ENCODE peak calls at places on chromosome 14, in seven cellular contexts. N is epithelial cell of prostate; G is right lobe of liver; K is astrocyte; L is CD4-positive, alpha-beta memory T cell; O is heart left ventricle; V is SJSA1. R is an unnamed sample.

GRCh38 chr14:33556382-33557121 is 394.3 kb downstream of the EGLN3 start:
- DNase-seq in N (peak), G (no peak), V (no peak), L (no peak), K (peak), O (no peak), R (no peak)

GRCh38 chr14:67653651-67654280 is 20.7 kb downstream of the VTI1B start:
- DNase-seq in N (no peak), L (no peak), G (no peak), V (no peak), K (no peak), O (no peak), R (no peak)

GRCh38 chr14:44778562-44778961 is 183.2 kb downstream of the KLHL28 start:
- DNase-seq in V (no peak), N (peak), O (peak), K (peak), G (no peak), L (no peak), R (no peak)

GRCh38 chr14:74572829-74573360 is 39.1 kb downstream of the LTBP2 start:
- DNase-seq in L (no peak), K (peak), V (no peak), O (peak), N (no peak), G (no peak), R (no peak)

GRCh38 chr14:21090194-21090939 is 8.1 kb downstream of the ZNF219 start:
- DNase-seq in L (no peak), N (no peak), K (no peak), O (no peak), V (no peak), G (peak), R (peak)

GRCh38 chr14:36835145-36835544 is 173.5 kb downstream of the PAX9 start:
- DNase-seq in N (no peak), L (no peak), K (no peak), O (no peak), G (no peak), V (no peak), R (no peak)

GRCh38 chr14:46381674-46382073 is 269.9 kb downstream of the RPL10L start:
- DNase-seq in V (no peak), N (no peak), K (no peak), L (no peak), O (no peak), G (no peak), R (no peak)

GRCh38 chr14:34867199-34867598 is 8.0 kb downstream of the BAZ1A start:
- DNase-seq in V (no peak), G (no peak), L (no peak), K (no peak), N (no peak), O (no peak), R (no peak)

GRCh38 chr14:91250912-91251311 is 6.4 kb upstream of the GPR68 start:
- DNase-seq in N (no peak), G (no peak), K (no peak), L (no peak), V (no peak), O (no peak), R (peak)

GRCh38 chr14:76304536-76305473 is 71.1 kb upstream of the ESRRB start:
- DNase-seq in O (no peak), V (no peak), K (no peak), N (no peak), L (no peak), G (no peak), R (no peak)

GRCh38 chr14:95328876-95329503 is 9.3 kb upstream of the CLMN start:
- DNase-seq in O (no peak), V (no peak), N (no peak), L (no peak), K (no peak), G (no peak), R (no peak)

GRCh38 chr14:20998674-20999366 is at the start of gene SLC39A2:
- DNase-seq in K (peak), N (peak), V (no peak), L (no peak), O (peak), G (no peak), R (no peak)

GRCh38 chr14:89337161-89337560 is 79.9 kb downstream of the FOXN3 start:
- DNase-seq in O (no peak), G (no peak), L (no peak), K (no peak), V (no peak), N (no peak), R (no peak)

GRCh38 chr14:64465208-64465821 is at the start of gene AKAP5:
- DNase-seq in V (peak), N (no peak), G (peak), K (peak), O (peak), L (peak), R (peak)

GRCh38 chr14:74349757-74350156 is 1.5 kb downstream of the VRTN start:
- DNase-seq in V (no peak), K (no peak), N (no peak), O (no peak), L (no peak), G (no peak), R (no peak)

GRCh38 chr14:72443991-72444431 is 449.9 kb downstream of the DPF3 start:
- DNase-seq in G (no peak), V (no peak), N (no peak), O (no peak), K (no peak), L (peak), R (no peak)

GRCh38 chr14:47277703-47278102 is 397.7 kb downstream of the MDGA2 start:
- DNase-seq in L (no peak), V (no peak), K (peak), O (no peak), G (no peak), N (no peak), R (no peak)

GRCh38 chr14:22569106-22569748 is 19.8 kb downstream of the DAD1 start:
- DNase-seq in L (peak), O (no peak), G (no peak), V (no peak), K (peak), N (no peak), R (no peak)

GRCh38 chr14:22566845-22567244 is 22.2 kb downstream of the DAD1 start:
- DNase-seq in N (no peak), G (no peak), L (no peak), V (no peak), O (no peak), K (no peak), R (no peak)

GRCh38 chr14:22565391-22565945 is 23.6 kb downstream of the DAD1 start:
- DNase-seq in O (no peak), V (no peak), N (no peak), G (no peak), L (peak), K (no peak), R (no peak)

GRCh38 chr14:22569749-22570131 is 19.3 kb downstream of the DAD1 start:
- DNase-seq in G (no peak), N (no peak), K (no peak), O (no peak), V (no peak), L (no peak), R (no peak)

GRCh38 chr14:22567437-22567836 is 21.6 kb downstream of the DAD1 start:
- DNase-seq in N (no peak), O (no peak), V (no peak), G (no peak), K (no peak), L (no peak), R (no peak)
- H3K27ac ChIP-seq in N (no peak), O (no peak), V (no peak), G (no peak), K (no peak), L (peak), R (peak)

GRCh38 chr14:70018246-70018645 is 139.0 kb downstream of the SMOC1 start:
- DNase-seq in V (no peak), K (no peak), N (no peak), L (no peak), G (no peak), O (no peak), R (no peak)
- H3K27ac ChIP-seq in V (no peak), K (no peak), N (no peak), L (no peak), G (no peak), O (no peak), R (peak)

GRCh38 chr14:61476737-61477410 is 155.5 kb downstream of the PRKCH start:
- DNase-seq in N (no peak), K (peak), O (no peak), G (no peak), L (peak), V (no peak), R (no peak)

GRCh38 chr14:61474021-61474420 is 152.6 kb downstream of the PRKCH start:
- DNase-seq in L (no peak), V (no peak), O (no peak), G (no peak), N (no peak), K (no peak), R (no peak)

GRCh38 chr14:61474671-61475070 is 153.3 kb downstream of the PRKCH start:
- DNase-seq in V (no peak), N (no peak), K (no peak), L (no peak), G (no peak), O (no peak), R (no peak)

GRCh38 chr14:61476105-61476736 is 154.8 kb downstream of the PRKCH start:
- DNase-seq in O (no peak), K (no peak), V (no peak), G (no peak), N (no peak), L (no peak), R (no peak)

GRCh38 chr14:61475316-61475715 is 153.9 kb downstream of the PRKCH start:
- DNase-seq in K (peak), O (no peak), N (no peak), L (no peak), V (no peak), G (no peak), R (no peak)
- H3K27ac ChIP-seq in K (no peak), O (peak), N (no peak), L (peak), V (no peak), G (no peak), R (peak)

GRCh38 chr14:50340045-50340444 is 27.9 kb downstream of the DMAC2L start:
- DNase-seq in G (no peak), V (no peak), L (no peak), K (no peak), O (no peak), N (no peak), R (no peak)
- H3K27ac ChIP-seq in G (no peak), V (no peak), L (no peak), K (no peak), O (no peak), N (no peak), R (no peak)

GRCh38 chr14:59274991-59275391 is 86.5 kb downstream of the DAAM1 start:
- DNase-seq in L (no peak), O (peak), K (peak), N (no peak), V (no peak), G (no peak), R (peak)
- H3K27ac ChIP-seq in L (no peak), O (peak), K (peak), N (peak), V (peak), G (no peak), R (no peak)

GRCh38 chr14:93065272-93065730 is 50.4 kb downstream of the ITPK1 start:
- DNase-seq in V (no peak), N (no peak), K (no peak), O (no peak), L (no peak), G (no peak), R (no peak)
- H3K27ac ChIP-seq in V (no peak), N (no peak), K (no peak), O (no peak), L (no peak), G (no peak), R (no peak)

GRCh38 chr14:55130194-55130550 is 1.1 kb downstream of the LGALS3 start:
- DNase-seq in L (no peak), O (no peak), K (no peak), N (no peak), V (no peak), G (no peak), R (no peak)
- H3K27ac ChIP-seq in L (peak), O (peak), K (peak), N (peak), V (peak), G (peak), R (peak)

GRCh38 chr14:101898416-101898815 is 66.0 kb upstream of the DYNC1H1 start:
- DNase-seq in O (no peak), G (no peak), K (no peak), N (no peak), L (no peak), V (no peak), R (no peak)

GRCh38 chr14:101900253-101900652 is 64.1 kb upstream of the DYNC1H1 start:
- DNase-seq in K (no peak), O (no peak), V (no peak), G (no peak), N (no peak), L (no peak), R (no peak)

GRCh38 chr14:101897326-101897725 is 67.0 kb upstream of the DYNC1H1 start:
- DNase-seq in K (no peak), V (no peak), L (no peak), G (no peak), N (no peak), O (no peak), R (no peak)

GRCh38 chr14:101903111-101903561 is 61.2 kb upstream of the DYNC1H1 start:
- DNase-seq in L (no peak), N (no peak), O (peak), V (no peak), K (no peak), G (no peak), R (no peak)

DNA sequence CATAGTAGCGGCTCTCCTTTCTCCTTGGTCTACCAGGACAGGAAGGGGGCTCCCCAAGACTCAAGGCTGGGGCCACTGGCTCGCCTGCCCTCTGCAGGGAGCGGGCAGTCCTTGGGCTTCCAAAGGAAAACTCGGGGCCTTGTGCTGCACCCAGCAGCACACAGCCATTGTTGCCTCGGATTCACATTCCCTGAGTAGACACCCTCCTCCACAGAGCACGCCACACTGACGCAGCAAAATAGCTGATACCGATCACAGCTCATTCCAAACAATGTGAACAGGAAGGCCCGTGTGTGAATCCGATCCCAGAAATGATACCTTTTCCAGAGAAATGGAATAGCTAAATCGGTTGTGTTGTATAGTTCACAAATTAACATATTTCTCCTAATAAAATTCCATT is 65.1 kb upstream of the DYNC1H1 start:
- DNase-seq in K (no peak), V (no peak), L (no peak), N (no peak), G (no peak), O (no peak), R (no peak)
- H3K27ac ChIP-seq in K (no peak), V (no peak), L (no peak), N (no peak), G (no peak), O (no peak), R (no peak)

DNA sequence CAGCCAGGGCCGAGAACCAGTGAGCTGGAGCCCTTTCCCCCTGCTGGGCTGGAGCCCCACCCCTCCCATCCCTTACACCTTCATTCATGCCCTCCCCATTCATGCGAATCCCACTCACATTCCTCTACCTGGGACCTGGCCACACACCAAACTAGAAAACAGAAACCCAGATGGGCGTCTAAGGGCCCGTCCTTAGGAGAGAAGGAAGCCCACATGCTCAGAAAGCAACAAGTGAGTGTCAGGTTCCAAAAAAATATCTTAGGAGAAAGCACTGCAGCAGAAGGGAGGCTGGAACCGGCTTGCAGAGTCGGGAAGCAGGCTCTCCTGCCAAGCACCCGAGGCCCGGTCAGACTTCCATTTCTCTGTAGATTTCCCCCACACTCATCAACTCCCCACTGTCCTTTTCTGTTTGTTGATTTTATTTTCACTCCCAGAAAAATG is 13.6 kb downstream of the BCL11B start:
- DNase-seq in N (no peak), L (no peak), G (no peak), V (no peak), O (no peak), K (no peak), R (no peak)
- H3K27ac ChIP-seq in N (no peak), L (peak), G (no peak), V (no peak), O (no peak), K (no peak), R (no peak)